ENCODE peak calls at places on chromosomes 6 and 20, in five cellular contexts. One of them, this sample, is unnamed. For H3K36me3, the result is how much of the 10 kb centered on the place peaks cover.

GRCh38 chr6:118318648-118319047 is 229.4 kb upstream of the PLN start:
- DNase-seq in upper lobe of left lung: no peak
- DNase-seq in breast epithelium: no peak
- DNase-seq in stomach: no peak
- DNase-seq in thyroid gland: no peak
- DNase-seq in this sample: no peak

GRCh38 chr6:99821164-99821563 is 172.9 kb downstream of the MCHR2 start:
- DNase-seq in upper lobe of left lung: no peak
- DNase-seq in breast epithelium: no peak
- DNase-seq in stomach: no peak
- DNase-seq in thyroid gland: no peak
- DNase-seq in this sample: no peak

GRCh38 chr6:3340891-3341290 is 82.1 kb downstream of the PSMG4 start:
- DNase-seq in upper lobe of left lung: no peak
- DNase-seq in breast epithelium: no peak
- DNase-seq in stomach: no peak
- DNase-seq in thyroid gland: no peak
- DNase-seq in this sample: no peak

GRCh38 chr6:164207024-164207423 is 792.5 kb downstream of the QKI start:
- DNase-seq in upper lobe of left lung: no peak
- DNase-seq in breast epithelium: no peak
- DNase-seq in stomach: no peak
- DNase-seq in thyroid gland: no peak
- DNase-seq in this sample: no peak

GRCh38 chr20:51326241-51326819 is 216.2 kb downstream of the NFATC2 start:
- DNase-seq in upper lobe of left lung: peak
- DNase-seq in breast epithelium: no peak
- DNase-seq in stomach: peak
- DNase-seq in thyroid gland: peak
- DNase-seq in this sample: no peak

GRCh38 chr6:99912657-99913056 is 81.4 kb downstream of the MCHR2 start:
- DNase-seq in upper lobe of left lung: no peak
- DNase-seq in breast epithelium: no peak
- DNase-seq in stomach: no peak
- DNase-seq in thyroid gland: no peak
- DNase-seq in this sample: no peak

GRCh38 chr6:624979-625378 is 31.9 kb downstream of the HUS1B start:
- DNase-seq in upper lobe of left lung: no peak
- DNase-seq in breast epithelium: no peak
- DNase-seq in stomach: no peak
- DNase-seq in thyroid gland: no peak
- DNase-seq in this sample: no peak

GRCh38 chr20:63641146-63641791 is 12.0 kb downstream of the STMN3 start:
- DNase-seq in upper lobe of left lung: no peak
- DNase-seq in breast epithelium: peak
- DNase-seq in stomach: no peak
- DNase-seq in thyroid gland: peak
- DNase-seq in this sample: no peak

GRCh38 chr6:170032197-170032596 is 258.7 kb downstream of the DLL1 start:
- DNase-seq in upper lobe of left lung: peak
- DNase-seq in breast epithelium: peak
- DNase-seq in stomach: peak
- DNase-seq in thyroid gland: no peak
- DNase-seq in this sample: peak

GRCh38 chr20:62065669-62066338 is at the start of gene TAF4:
- DNase-seq in upper lobe of left lung: peak
- DNase-seq in breast epithelium: peak
- DNase-seq in stomach: peak
- DNase-seq in thyroid gland: peak
- DNase-seq in this sample: peak

GRCh38 chr6:166286831-166287271 is 21.3 kb downstream of the PRR18 start:
- DNase-seq in upper lobe of left lung: no peak
- DNase-seq in breast epithelium: no peak
- DNase-seq in stomach: no peak
- DNase-seq in thyroid gland: peak
- DNase-seq in this sample: peak

GRCh38 chr6:3294921-3295871 is 36.4 kb downstream of the PSMG4 start:
- DNase-seq in upper lobe of left lung: no peak
- DNase-seq in breast epithelium: no peak
- DNase-seq in stomach: no peak
- DNase-seq in thyroid gland: peak
- DNase-seq in this sample: peak

GRCh38 chr6:136987526-136987925 is 57.2 kb downstream of the IL20RA start:
- DNase-seq in upper lobe of left lung: no peak
- DNase-seq in breast epithelium: no peak
- DNase-seq in stomach: no peak
- DNase-seq in thyroid gland: no peak
- DNase-seq in this sample: no peak

GRCh38 chr6:34674268-34674639 is 22.3 kb downstream of the ILRUN start:
- DNase-seq in upper lobe of left lung: no peak
- DNase-seq in breast epithelium: no peak
- DNase-seq in stomach: no peak
- DNase-seq in thyroid gland: no peak
- DNase-seq in this sample: no peak

GRCh38 chr6:1678966-1679690 is 69.4 kb downstream of the FOXC1 start:
- DNase-seq in upper lobe of left lung: no peak
- DNase-seq in breast epithelium: peak
- DNase-seq in stomach: no peak
- DNase-seq in thyroid gland: no peak
- DNase-seq in this sample: no peak

GRCh38 chr20:25033250-25033940 is 24.5 kb downstream of the ACSS1 start:
- DNase-seq in upper lobe of left lung: no peak
- DNase-seq in breast epithelium: no peak
- DNase-seq in stomach: no peak
- DNase-seq in thyroid gland: no peak
- DNase-seq in this sample: no peak

GRCh38 chr6:1479601-1480236 is 90.3 kb downstream of the FOXF2 start:
- DNase-seq in upper lobe of left lung: no peak
- DNase-seq in breast epithelium: no peak
- DNase-seq in stomach: no peak
- DNase-seq in thyroid gland: no peak
- DNase-seq in this sample: no peak

GRCh38 chr6:156876302-156876701 is 99.1 kb downstream of the ARID1B start:
- DNase-seq in upper lobe of left lung: peak
- DNase-seq in breast epithelium: no peak
- DNase-seq in stomach: peak
- DNase-seq in thyroid gland: peak
- DNase-seq in this sample: no peak

GRCh38 chr6:170285482-170285881 is 5.4 kb downstream of the DLL1 start:
- DNase-seq in upper lobe of left lung: no peak
- DNase-seq in breast epithelium: no peak
- DNase-seq in stomach: peak
- DNase-seq in thyroid gland: no peak
- DNase-seq in this sample: no peak

GRCh38 chr20:14234666-14235295 is 102.6 kb downstream of the FLRT3 start:
- DNase-seq in upper lobe of left lung: no peak
- DNase-seq in breast epithelium: no peak
- DNase-seq in stomach: no peak
- DNase-seq in thyroid gland: no peak
- DNase-seq in this sample: no peak

GRCh38 chr6:8023638-8024037 is 40.6 kb downstream of the BLOC1S5 start:
- DNase-seq in upper lobe of left lung: no peak
- DNase-seq in breast epithelium: no peak
- DNase-seq in stomach: no peak
- DNase-seq in thyroid gland: no peak
- DNase-seq in this sample: no peak

GRCh38 chr20:37436527-37436926 is 84.5 kb upstream of the NNAT start:
- DNase-seq in upper lobe of left lung: no peak
- DNase-seq in breast epithelium: no peak
- DNase-seq in stomach: no peak
- DNase-seq in thyroid gland: no peak
- DNase-seq in this sample: no peak

GRCh38 chr6:95572098-95572497 is 5.2 kb upstream of the MANEA start:
- DNase-seq in upper lobe of left lung: no peak
- DNase-seq in breast epithelium: no peak
- DNase-seq in stomach: no peak
- DNase-seq in thyroid gland: no peak
- DNase-seq in this sample: no peak

DNA sequence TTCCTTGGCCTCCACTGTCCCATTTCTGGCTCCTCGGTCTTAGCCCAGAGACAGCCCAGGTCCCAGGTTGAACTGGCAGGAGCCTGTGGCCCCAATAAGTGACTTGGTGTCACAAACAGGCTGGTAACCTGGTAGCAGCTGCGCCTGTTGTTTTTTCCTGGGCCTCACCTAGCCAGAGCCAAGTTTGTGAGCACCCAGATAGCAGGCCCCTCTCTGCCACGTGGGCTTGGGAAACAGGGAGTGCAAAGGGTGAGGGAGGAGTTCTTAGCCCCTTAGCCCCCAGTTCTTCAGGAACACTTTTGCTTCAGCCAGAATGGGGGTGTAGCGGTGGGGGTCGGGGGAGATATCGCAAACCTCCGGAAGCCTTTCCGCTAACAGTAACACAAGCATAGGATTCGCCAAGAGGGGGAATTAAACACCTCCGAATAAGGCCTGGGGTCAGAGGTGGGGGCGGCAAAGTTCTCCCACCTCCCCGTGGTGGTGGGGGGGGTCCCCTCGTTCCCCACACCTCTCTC is 760 bp downstream of the C6orf132 start:
- DNase-seq in upper lobe of left lung: no peak
- DNase-seq in breast epithelium: no peak
- DNase-seq in stomach: peak
- DNase-seq in thyroid gland: peak
- DNase-seq in this sample: no peak
- H3K4me3 ChIP-seq in upper lobe of left lung: peak
- H3K4me3 ChIP-seq in breast epithelium: peak
- H3K4me3 ChIP-seq in stomach: peak
- H3K4me3 ChIP-seq in thyroid gland: peak
- H3K4me3 ChIP-seq in this sample: no peak

GRCh38 chr6:56509031-56509430 is 133.7 kb downstream of the DST start:
- DNase-seq in upper lobe of left lung: no peak
- DNase-seq in breast epithelium: no peak
- DNase-seq in stomach: no peak
- DNase-seq in thyroid gland: no peak
- DNase-seq in this sample: no peak
- H3K36me3 ChIP-seq in upper lobe of left lung: under half
- H3K36me3 ChIP-seq in breast epithelium: under half
- H3K36me3 ChIP-seq in stomach: under half
- H3K36me3 ChIP-seq in thyroid gland: under half
- H3K36me3 ChIP-seq in this sample: under half

GRCh38 chr20:58308680-58309527 is 611 bp upstream of the RAB22A start:
- DNase-seq in upper lobe of left lung: peak
- DNase-seq in breast epithelium: peak
- DNase-seq in stomach: no peak
- DNase-seq in thyroid gland: peak
- DNase-seq in this sample: peak
- TF ChIP-seq POLR2A in upper lobe of left lung: no peak
- TF ChIP-seq POLR2A in breast epithelium: no peak
- TF ChIP-seq POLR2A in stomach: no peak
- TF ChIP-seq POLR2A in thyroid gland: no peak
- TF ChIP-seq POLR2A in this sample: no peak

GRCh38 chr6:4774715-4775590 is 1.3 kb upstream of the CDYL start:
- DNase-seq in upper lobe of left lung: peak
- DNase-seq in breast epithelium: peak
- DNase-seq in stomach: no peak
- DNase-seq in thyroid gland: peak
- DNase-seq in this sample: peak
- H3K4me3 ChIP-seq in upper lobe of left lung: peak
- H3K4me3 ChIP-seq in breast epithelium: peak
- H3K4me3 ChIP-seq in stomach: peak
- H3K4me3 ChIP-seq in thyroid gland: peak
- H3K4me3 ChIP-seq in this sample: peak

GRCh38 chr20:21500599-21500998 is 13.3 kb downstream of the NKX2-2 start:
- DNase-seq in upper lobe of left lung: no peak
- DNase-seq in breast epithelium: no peak
- DNase-seq in stomach: no peak
- DNase-seq in thyroid gland: no peak
- DNase-seq in this sample: no peak
- H3K36me3 ChIP-seq in upper lobe of left lung: under half
- H3K36me3 ChIP-seq in breast epithelium: under half
- H3K36me3 ChIP-seq in stomach: under half
- H3K36me3 ChIP-seq in thyroid gland: under half
- H3K36me3 ChIP-seq in this sample: under half

DNA sequence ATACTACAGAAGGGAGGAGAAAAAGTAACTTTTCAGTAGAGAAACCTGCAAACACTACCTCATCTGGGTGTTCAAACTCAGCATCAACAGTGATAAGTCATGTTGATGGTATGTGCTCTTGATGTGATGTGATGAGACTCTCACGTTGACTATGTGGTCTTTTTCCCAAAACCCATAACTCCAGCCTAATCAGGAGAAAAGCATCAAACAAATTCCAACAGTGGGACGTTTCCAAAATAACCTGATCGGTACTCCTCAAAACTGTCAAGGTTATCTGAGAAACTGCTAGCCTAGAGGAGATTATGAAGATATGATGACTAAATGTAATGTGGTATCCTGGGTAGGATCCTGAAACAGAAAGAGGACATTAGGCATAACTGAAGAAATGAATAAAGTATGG is 41.9 kb upstream of the TAB2 start:
- DNase-seq in upper lobe of left lung: no peak
- DNase-seq in breast epithelium: no peak
- DNase-seq in stomach: no peak
- DNase-seq in thyroid gland: no peak
- DNase-seq in this sample: no peak
- TF ChIP-seq POLR2A in upper lobe of left lung: no peak
- TF ChIP-seq POLR2A in breast epithelium: no peak
- TF ChIP-seq POLR2A in stomach: no peak
- TF ChIP-seq POLR2A in thyroid gland: no peak
- TF ChIP-seq POLR2A in this sample: no peak